ENCODE peak calls at places on chromosomes 3 and 15, in five cellular contexts. L, Z, J, I and S are unnamed samples.

GRCh38 chr3:141368062-141368924 is at the start of gene ZBTB38:
- DNase-seq in I (no peak), J (peak; percentile 64), Z (peak; percentile 97), L (peak; percentile 93), S (no peak)

GRCh38 chr15:63940956-63941620 is 105.2 kb downstream of the DAPK2 start:
- DNase-seq in I (no peak), Z (no peak), L (no peak), J (no peak), S (no peak)

GRCh38 chr3:105948108-105948507 is 79.3 kb upstream of the CBLB start:
- DNase-seq in I (no peak), L (no peak), J (no peak), Z (peak; percentile 16), S (no peak)

GRCh38 chr3:154316974-154317767 is 7.1 kb downstream of the DHX36 start:
- DNase-seq in I (no peak), L (no peak), Z (no peak), J (no peak), S (no peak)

GRCh38 chr3:101829066-101829830 is 20.1 kb upstream of the NFKBIZ start:
- DNase-seq in I (peak; percentile 84), J (no peak), Z (peak; percentile 85), L (peak; percentile 61), S (no peak)

GRCh38 chr15:78390823-78391222 is 47.2 kb upstream of the IREB2 start:
- DNase-seq in I (no peak), L (no peak), J (no peak), Z (no peak), S (no peak)

GRCh38 chr3:45765956-45766355 is 30.4 kb downstream of the SLC6A20 start:
- DNase-seq in L (no peak), I (no peak), J (no peak), Z (no peak), S (no peak)

GRCh38 chr3:157104928-157105652 is 54.9 kb downstream of the CCNL1 start:
- DNase-seq in Z (no peak), L (no peak), J (no peak), I (no peak), S (no peak)

GRCh38 chr15:33007295-33007855 is 187.1 kb downstream of the FMN1 start:
- DNase-seq in Z (peak; percentile 35), J (peak; percentile 4), I (no peak), L (peak; percentile 23), S (no peak)

GRCh38 chr3:127254001-127254400 is 33.8 kb downstream of the PRR20G start:
- DNase-seq in L (no peak), Z (no peak), I (peak; percentile 21), J (no peak), S (no peak)

GRCh38 chr3:58719684-58720083 is 53.1 kb upstream of the FAM3D start:
- DNase-seq in Z (no peak), L (no peak), I (no peak), J (no peak), S (no peak)

GRCh38 chr3:51934139-51934850 is 7.4 kb downstream of the RRP9 start:
- DNase-seq in I (no peak), J (no peak), L (no peak), Z (no peak), S (no peak)

GRCh38 chr3:87607234-87607633 is 330.9 kb upstream of the POU1F1 start:
- DNase-seq in Z (no peak), L (no peak), I (no peak), J (no peak), S (no peak)

GRCh38 chr3:102841866-102842265 is 407.1 kb downstream of the ZPLD1 start:
- DNase-seq in I (no peak), Z (no peak), L (no peak), J (no peak), S (no peak)

GRCh38 chr15:51602484-51602883 is 20.1 kb downstream of the DMXL2 start:
- DNase-seq in I (no peak), J (no peak), Z (no peak), L (no peak), S (no peak)

GRCh38 chr3:150503402-150504099 is 42.7 kb downstream of the SERP1 start:
- DNase-seq in L (no peak), Z (no peak), I (no peak), J (no peak), S (no peak)

GRCh38 chr3:52917044-52917443 is 19.7 kb upstream of the STIMATE start:
- DNase-seq in L (no peak), J (no peak), I (no peak), Z (no peak), S (no peak)

GRCh38 chr3:165254812-165255211 is 58.6 kb upstream of the SLITRK3 start:
- DNase-seq in J (peak; percentile 12), I (no peak), Z (no peak), L (no peak), S (no peak)

GRCh38 chr3:155426524-155427230 is 133.2 kb upstream of the STRIT1 start:
- DNase-seq in I (no peak), L (no peak), J (no peak), Z (no peak), S (no peak)

GRCh38 chr15:98835889-98836288 is 171.7 kb downstream of the PGPEP1L start:
- DNase-seq in L (no peak), Z (no peak), I (no peak), J (no peak), S (no peak)

GRCh38 chr3:14283821-14284438 is 105.3 kb downstream of the LSM3 start:
- DNase-seq in J (no peak), L (no peak), I (no peak), Z (no peak), S (no peak)

GRCh38 chr15:70034141-70034540 is 63.6 kb downstream of the TLE3 start:
- DNase-seq in Z (no peak), J (no peak), L (no peak), I (no peak), S (no peak)

GRCh38 chr15:89912145-89912673 is 543 bp downstream of the ARPIN start:
- DNase-seq in I (no peak), Z (no peak), J (peak; percentile 67), L (peak; percentile 16), S (no peak)

GRCh38 chr15:31483924-31484368 is 157.3 kb downstream of the KLF13 start:
- DNase-seq in J (no peak), Z (no peak), I (peak; percentile 68), L (no peak), S (no peak)

GRCh38 chr15:80934761-80935221 is 54.8 kb downstream of the MESD start:
- DNase-seq in I (no peak), J (no peak), Z (peak; percentile 74), L (peak; percentile 46), S (no peak)

GRCh38 chr3:46930176-46930944 is 46.2 kb downstream of the CCDC12 start:
- DNase-seq in L (peak; percentile 66), I (no peak), J (no peak), Z (no peak), S (no peak)

GRCh38 chr3:188697127-188697526 is 474.6 kb upstream of the TPRG1 start:
- DNase-seq in J (no peak), Z (no peak), L (no peak), I (peak; percentile 43), S (no peak)

GRCh38 chr15:60590935-60591490 is 112.1 kb upstream of the ICE2 start:
- DNase-seq in Z (peak; percentile 36), L (peak; percentile 43), J (peak; percentile 40), I (peak; percentile 70), S (no peak)

GRCh38 chr3:120449701-120450216 is 1.0 kb downstream of the FSTL1 start:
- DNase-seq in Z (peak; percentile 71), J (peak; percentile 40), I (no peak), L (no peak), S (no peak)

GRCh38 chr3:106728315-106728821 is 648.9 kb upstream of the CCDC54 start:
- DNase-seq in J (no peak), L (peak; percentile 83), Z (peak; percentile 98), I (no peak), S (no peak)

GRCh38 chr15:99361541-99362185 is 110.4 kb downstream of the LRRC28 start:
- DNase-seq in J (no peak), Z (peak; percentile 42), I (no peak), L (peak; percentile 39), S (no peak)

GRCh38 chr15:46034755-46035154 is 399.9 kb downstream of the SQOR start:
- DNase-seq in Z (peak; percentile 27), J (no peak), L (no peak), I (no peak), S (no peak)

GRCh38 chr15:90706394-90707327 is 10.5 kb upstream of the BLM start:
- DNase-seq in J (no peak), L (no peak), Z (no peak), I (no peak), S (no peak)

GRCh38 chr3:159775372-159775961 is 213.2 kb upstream of the IL12A start:
- DNase-seq in Z (peak; percentile 83), I (no peak), L (peak; percentile 84), J (no peak), S (no peak)